ENCODE peak calls at places on chromosomes 3 and 15, in four cellular contexts. C is NT2/D1, T is IMR-90, U is K562. I is an unnamed sample.

GRCh38 chr3:127479449-127479848 is 111.1 kb downstream of the TPRA1 start:
- DNase-seq in C (no peak), T (no peak), U (no peak), I (no peak)

GRCh38 chr3:9781978-9782575 is 10.2 kb downstream of the TADA3 start:
- DNase-seq in U (no peak), T (no peak), C (no peak), I (no peak)

GRCh38 chr3:187733371-187733770 is 11.9 kb downstream of the BCL6 start:
- DNase-seq in C (no peak), U (no peak), T (no peak), I (no peak)

GRCh38 chr15:73781038-73781925 is 28.1 kb upstream of the INSYN1 start:
- DNase-seq in U (peak; percentile 79), T (peak; percentile 21), C (no peak), I (no peak)

GRCh38 chr15:81101894-81102815 is 31.9 kb upstream of the CFAP161 start:
- DNase-seq in T (no peak), U (no peak), C (no peak), I (no peak)

GRCh38 chr3:185654758-185655145 is 68.7 kb downstream of the SENP2 start:
- DNase-seq in T (no peak), C (no peak), U (no peak), I (no peak)

GRCh38 chr3:58497074-58497473 is 5.2 kb downstream of the KCTD6 start:
- DNase-seq in T (no peak), C (peak; percentile 68), U (no peak), I (no peak)

GRCh38 chr15:68812596-68813548 is 7.8 kb downstream of the ANP32A start:
- DNase-seq in C (no peak), T (no peak), U (no peak), I (no peak)

GRCh38 chr3:197338586-197338985 is 40.2 kb upstream of the DLG1 start:
- DNase-seq in C (no peak), U (no peak), T (no peak), I (no peak)

GRCh38 chr3:188890572-188891270 is 281.1 kb upstream of the TPRG1 start:
- DNase-seq in U (no peak), C (no peak), T (peak; percentile 84), I (no peak)

GRCh38 chr3:25427155-25428002 is 684 bp upstream of the RARB start:
- DNase-seq in T (no peak), U (no peak), C (no peak), I (no peak)

GRCh38 chr3:25426408-25426807 is 1.7 kb upstream of the RARB start:
- DNase-seq in U (no peak), T (no peak), C (no peak), I (no peak)

GRCh38 chr3:25421747-25422146 is 6.3 kb upstream of the RARB start:
- DNase-seq in C (no peak), T (no peak), U (no peak), I (no peak)

GRCh38 chr3:25423780-25424179 is 4.3 kb upstream of the RARB start:
- DNase-seq in U (no peak), C (no peak), T (peak; percentile 44), I (no peak)

GRCh38 chr3:25424238-25425013 is 3.6 kb upstream of the RARB start:
- DNase-seq in U (no peak), C (no peak), T (no peak), I (peak; percentile 1)
- H3K9ac ChIP-seq in U (no peak overlapping the region), C (no peak overlapping the region), T (no peak overlapping the region), I (no peak overlapping the region)

DNA sequence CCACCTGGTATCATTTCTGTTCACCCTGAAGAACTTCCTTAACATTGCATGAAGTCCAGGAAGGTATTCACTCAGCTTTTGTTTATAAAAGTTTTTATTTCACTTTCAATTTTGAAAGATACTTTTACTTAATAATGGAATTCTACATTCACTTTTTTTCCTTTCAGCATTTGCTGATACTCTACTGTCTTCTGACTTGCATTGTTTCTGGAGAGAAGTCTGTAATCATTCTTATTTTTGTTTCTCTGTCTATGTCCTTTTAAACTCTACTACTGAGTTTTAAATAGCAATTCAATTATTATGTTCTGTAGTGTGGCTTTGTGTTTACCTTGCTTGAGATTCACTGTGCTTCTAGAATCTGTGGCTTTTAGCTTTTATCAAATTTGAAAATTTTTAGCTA is 42.4 kb downstream of the MYL3 start:
- DNase-seq in U (no peak), T (no peak), C (no peak), I (no peak)
- H3K9ac ChIP-seq in U (no peak overlapping the region), T (no peak overlapping the region), C (no peak overlapping the region), I (no peak overlapping the region)

GRCh38 chr15:101070024-101070423 is 150.9 kb downstream of the LRRK1 start:
- DNase-seq in U (no peak), C (no peak), T (no peak), I (no peak)
- H3K9ac ChIP-seq in U (no peak overlapping the region), C (peak overlapping the region; percentile 63), T (peak overlapping the region; percentile 5), I (peak overlapping the region; percentile 24)

GRCh38 chr15:77466521-77466920 is 45.8 kb downstream of the HMG20A start:
- DNase-seq in C (no peak), U (no peak), T (no peak), I (no peak)
- H3K9ac ChIP-seq in C (no peak overlapping the region), U (no peak overlapping the region), T (no peak overlapping the region), I (no peak overlapping the region)

GRCh38 chr15:66617137-66618090 is 51.6 kb upstream of the LCTL start:
- DNase-seq in C (no peak), U (no peak), T (peak; percentile 80), I (no peak)
- H3K9ac ChIP-seq in C (peak overlapping the region; percentile 52), U (peak overlapping the region; percentile 21), T (peak overlapping the region; percentile 28), I (no peak overlapping the region)

DNA sequence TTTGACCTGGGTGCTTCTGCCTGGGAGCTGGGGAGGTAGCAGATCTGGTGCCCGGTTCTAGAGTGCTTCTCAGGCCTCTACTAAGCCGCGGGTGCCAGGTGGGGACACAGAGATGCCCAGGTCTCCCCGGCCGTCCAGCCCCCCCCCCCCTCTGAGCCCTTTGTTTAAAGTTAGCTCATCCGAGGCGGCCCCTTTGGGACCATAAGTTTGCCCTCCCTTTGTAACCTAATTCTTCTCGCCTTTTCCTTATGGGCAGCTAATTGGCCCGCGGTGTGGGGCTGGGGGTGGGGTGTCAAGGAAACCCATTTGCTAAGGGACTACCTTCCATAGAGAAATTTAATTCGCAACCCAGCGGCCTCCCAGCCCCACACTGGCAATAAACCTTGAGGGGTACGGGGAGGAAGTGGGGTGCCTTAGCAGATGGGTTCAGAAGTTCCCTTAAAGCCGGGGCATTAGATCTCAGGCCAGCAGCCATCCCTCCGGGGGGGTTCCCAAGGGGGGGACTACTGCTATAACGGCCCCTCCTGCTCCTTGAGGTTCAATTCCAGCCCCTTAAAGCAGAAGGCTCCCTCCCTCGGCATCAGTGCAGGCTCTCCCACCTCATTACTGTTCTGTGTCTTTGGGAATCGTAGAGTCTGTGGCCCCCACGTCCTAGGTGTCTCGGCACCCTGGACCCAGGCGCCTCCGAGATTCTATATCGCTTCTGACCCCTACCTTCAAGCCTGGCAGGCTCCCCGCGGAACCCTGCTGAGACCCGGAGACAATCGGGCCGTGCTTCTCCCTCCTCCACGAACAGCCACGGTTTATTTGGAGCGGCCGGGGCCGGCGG is 1.7 kb downstream of the GATA2 start:
- DNase-seq in C (no peak), U (peak; percentile 45), T (no peak), I (no peak)
- H3K9ac ChIP-seq in C (peak overlapping the region; percentile 59), U (peak overlapping the region; percentile 98), T (peak overlapping the region; percentile 28), I (no peak overlapping the region)

GRCh38 chr15:101243420-101243819 is 8.4 kb downstream of the CHSY1 start:
- DNase-seq in C (no peak), U (no peak), T (no peak), I (no peak)

GRCh38 chr15:101246824-101247745 is 4.8 kb downstream of the CHSY1 start:
- DNase-seq in T (no peak), U (no peak), C (no peak), I (no peak)

GRCh38 chr15:101244039-101244781 is 7.6 kb downstream of the CHSY1 start:
- DNase-seq in T (peak; percentile 60), C (no peak), U (no peak), I (no peak)

GRCh38 chr15:101246391-101246790 is 5.5 kb downstream of the CHSY1 start:
- DNase-seq in U (no peak), C (no peak), T (no peak), I (no peak)

DNA sequence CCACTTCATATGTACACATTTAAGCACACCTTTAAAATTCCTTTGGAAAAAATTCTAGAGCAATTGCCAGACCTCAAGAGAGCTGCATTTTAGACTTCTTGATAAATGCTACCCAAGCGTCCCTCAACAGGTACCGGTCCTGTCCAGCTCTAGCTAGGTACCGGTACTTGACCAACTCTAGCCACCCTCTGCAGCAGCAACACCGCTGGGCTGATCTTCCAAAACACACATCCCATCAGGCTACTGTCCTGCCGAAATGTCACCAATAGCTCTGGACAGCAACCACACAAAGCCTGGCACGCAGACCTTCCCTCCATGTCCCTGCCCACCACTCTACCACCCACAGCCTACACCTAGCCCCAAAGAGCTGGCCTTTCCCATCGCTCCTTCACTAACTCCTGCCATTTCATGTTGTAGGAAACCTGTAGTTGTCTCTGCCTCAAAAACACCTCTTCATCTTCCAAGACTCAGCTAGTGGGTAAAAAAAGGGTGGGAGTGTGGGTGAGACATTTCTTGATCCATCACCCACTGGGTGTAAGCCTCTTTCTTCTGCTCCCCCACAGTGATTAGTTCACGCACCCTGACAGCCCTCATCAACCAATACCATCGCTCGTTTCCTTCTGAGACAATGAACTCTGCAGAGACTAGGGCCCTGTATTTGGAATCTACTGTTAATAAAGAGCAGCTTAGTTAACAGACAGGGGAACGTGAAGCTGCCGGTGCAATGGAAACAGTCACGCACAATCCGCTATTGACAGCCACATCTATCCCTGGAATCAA is 6.8 kb downstream of the CHSY1 start:
- DNase-seq in U (no peak), C (no peak), T (no peak), I (no peak)
- H3K9ac ChIP-seq in U (no peak overlapping the region), C (no peak overlapping the region), T (no peak overlapping the region), I (no peak overlapping the region)

GRCh38 chr15:84740691-84741090 is 7.7 kb upstream of the ZNF592 start:
- DNase-seq in C (no peak), U (no peak), T (no peak), I (no peak)

GRCh38 chr15:84731774-84732173 is 15.8 kb upstream of the SEC11A start:
- DNase-seq in T (peak; percentile 81), C (no peak), U (no peak), I (no peak)

GRCh38 chr15:84734794-84735479 is 13.5 kb upstream of the ZNF592 start:
- DNase-seq in T (peak; percentile 63), C (peak; percentile 92), U (peak; percentile 94), I (peak; percentile 66)

GRCh38 chr15:84737005-84737404 is 11.4 kb upstream of the ZNF592 start:
- DNase-seq in C (no peak), T (no peak), U (no peak), I (no peak)

GRCh38 chr15:84736375-84736774 is 12.0 kb upstream of the ZNF592 start:
- DNase-seq in T (no peak), C (no peak), U (no peak), I (no peak)
- H3K9ac ChIP-seq in T (no peak overlapping the region), C (no peak overlapping the region), U (no peak overlapping the region), I (no peak overlapping the region)